ENCODE peak calls at places on chromosome 22, in ten cellular contexts. One of them, this sample, is unnamed.

GRCh38 chr22:48950151-48950915 is 877.3 kb downstream of the BRD1 start:
- DNase-seq in activated gamma-delta T cell treated with anti-CD3 and anti-CD28 coated beads, Interleukin-2, amount 50 U/mL, for 16 hours: no peak
- DNase-seq in chondrocyte: peak
- DNase-seq in WTC11: no peak
- DNase-seq in neural crest cell: no peak
- DNase-seq in fibroblast of mammary gland: no peak
- DNase-seq in GM06990: no peak
- DNase-seq in stimulated activated CD8-positive, alpha-beta memory T cell treated with anti-CD3 and anti-CD28 coated beads, Interleukin-15, amount 100 ng/mL, for 4 hours: no peak
- DNase-seq in foreskin melanocyte: no peak
- DNase-seq in stimulated activated CD4-positive, alpha-beta T cell treated with anti-CD3 and anti-CD28 coated beads, Interleukin-12 subunit alpha, Interleukin-12 subunit beta, amount 100 ng/mL, for 48 hours: no peak
- DNase-seq in this sample: no peak

GRCh38 chr22:38443675-38444521 is 11.1 kb downstream of the KCNJ4 start:
- DNase-seq in fibroblast of mammary gland: no peak
- DNase-seq in stimulated activated CD8-positive, alpha-beta memory T cell treated with anti-CD3 and anti-CD28 coated beads, Interleukin-15, amount 100 ng/mL, for 4 hours: no peak
- DNase-seq in WTC11: no peak
- DNase-seq in activated gamma-delta T cell treated with anti-CD3 and anti-CD28 coated beads, Interleukin-2, amount 50 U/mL, for 16 hours: no peak
- DNase-seq in stimulated activated CD4-positive, alpha-beta T cell treated with anti-CD3 and anti-CD28 coated beads, Interleukin-12 subunit alpha, Interleukin-12 subunit beta, amount 100 ng/mL, for 48 hours: no peak
- DNase-seq in GM06990: no peak
- DNase-seq in foreskin melanocyte: peak
- DNase-seq in chondrocyte: no peak
- DNase-seq in neural crest cell: no peak
- DNase-seq in this sample: no peak

GRCh38 chr22:30435674-30436126 is 10.1 kb downstream of the MTFP1 start:
- DNase-seq in foreskin melanocyte: no peak
- DNase-seq in fibroblast of mammary gland: no peak
- DNase-seq in WTC11: no peak
- DNase-seq in neural crest cell: no peak
- DNase-seq in activated gamma-delta T cell treated with anti-CD3 and anti-CD28 coated beads, Interleukin-2, amount 50 U/mL, for 16 hours: peak
- DNase-seq in chondrocyte: peak
- DNase-seq in GM06990: peak
- DNase-seq in stimulated activated CD8-positive, alpha-beta memory T cell treated with anti-CD3 and anti-CD28 coated beads, Interleukin-15, amount 100 ng/mL, for 4 hours: peak
- DNase-seq in stimulated activated CD4-positive, alpha-beta T cell treated with anti-CD3 and anti-CD28 coated beads, Interleukin-12 subunit alpha, Interleukin-12 subunit beta, amount 100 ng/mL, for 48 hours: peak
- DNase-seq in this sample: no peak

GRCh38 chr22:20571531-20572007 is 64.2 kb downstream of the MED15 start:
- DNase-seq in GM06990: no peak
- DNase-seq in chondrocyte: no peak
- DNase-seq in neural crest cell: peak
- DNase-seq in fibroblast of mammary gland: peak
- DNase-seq in foreskin melanocyte: no peak
- DNase-seq in WTC11: peak
- DNase-seq in activated gamma-delta T cell treated with anti-CD3 and anti-CD28 coated beads, Interleukin-2, amount 50 U/mL, for 16 hours: peak
- DNase-seq in stimulated activated CD8-positive, alpha-beta memory T cell treated with anti-CD3 and anti-CD28 coated beads, Interleukin-15, amount 100 ng/mL, for 4 hours: no peak
- DNase-seq in stimulated activated CD4-positive, alpha-beta T cell treated with anti-CD3 and anti-CD28 coated beads, Interleukin-12 subunit alpha, Interleukin-12 subunit beta, amount 100 ng/mL, for 48 hours: no peak
- DNase-seq in this sample: no peak

GRCh38 chr22:37627545-37627944 is 11.9 kb upstream of the SH3BP1 start:
- DNase-seq in neural crest cell: no peak
- DNase-seq in WTC11: no peak
- DNase-seq in activated gamma-delta T cell treated with anti-CD3 and anti-CD28 coated beads, Interleukin-2, amount 50 U/mL, for 16 hours: no peak
- DNase-seq in stimulated activated CD4-positive, alpha-beta T cell treated with anti-CD3 and anti-CD28 coated beads, Interleukin-12 subunit alpha, Interleukin-12 subunit beta, amount 100 ng/mL, for 48 hours: no peak
- DNase-seq in chondrocyte: no peak
- DNase-seq in stimulated activated CD8-positive, alpha-beta memory T cell treated with anti-CD3 and anti-CD28 coated beads, Interleukin-15, amount 100 ng/mL, for 4 hours: no peak
- DNase-seq in foreskin melanocyte: no peak
- DNase-seq in fibroblast of mammary gland: no peak
- DNase-seq in GM06990: no peak
- DNase-seq in this sample: no peak

GRCh38 chr22:37443977-37444376 is 16.7 kb upstream of the ELFN2 start:
- DNase-seq in neural crest cell: no peak
- DNase-seq in activated gamma-delta T cell treated with anti-CD3 and anti-CD28 coated beads, Interleukin-2, amount 50 U/mL, for 16 hours: no peak
- DNase-seq in stimulated activated CD4-positive, alpha-beta T cell treated with anti-CD3 and anti-CD28 coated beads, Interleukin-12 subunit alpha, Interleukin-12 subunit beta, amount 100 ng/mL, for 48 hours: no peak
- DNase-seq in WTC11: no peak
- DNase-seq in fibroblast of mammary gland: no peak
- DNase-seq in chondrocyte: no peak
- DNase-seq in GM06990: no peak
- DNase-seq in stimulated activated CD8-positive, alpha-beta memory T cell treated with anti-CD3 and anti-CD28 coated beads, Interleukin-15, amount 100 ng/mL, for 4 hours: no peak
- DNase-seq in foreskin melanocyte: no peak
- DNase-seq in this sample: no peak

GRCh38 chr22:36335621-36336020 is 52.1 kb downstream of the MYH9 start:
- DNase-seq in WTC11: no peak
- DNase-seq in stimulated activated CD8-positive, alpha-beta memory T cell treated with anti-CD3 and anti-CD28 coated beads, Interleukin-15, amount 100 ng/mL, for 4 hours: no peak
- DNase-seq in neural crest cell: no peak
- DNase-seq in foreskin melanocyte: no peak
- DNase-seq in activated gamma-delta T cell treated with anti-CD3 and anti-CD28 coated beads, Interleukin-2, amount 50 U/mL, for 16 hours: no peak
- DNase-seq in GM06990: no peak
- DNase-seq in fibroblast of mammary gland: no peak
- DNase-seq in chondrocyte: no peak
- DNase-seq in stimulated activated CD4-positive, alpha-beta T cell treated with anti-CD3 and anti-CD28 coated beads, Interleukin-12 subunit alpha, Interleukin-12 subunit beta, amount 100 ng/mL, for 48 hours: no peak
- DNase-seq in this sample: no peak

GRCh38 chr22:45927059-45927458 is 49.9 kb downstream of the WNT7B start:
- DNase-seq in stimulated activated CD8-positive, alpha-beta memory T cell treated with anti-CD3 and anti-CD28 coated beads, Interleukin-15, amount 100 ng/mL, for 4 hours: no peak
- DNase-seq in fibroblast of mammary gland: no peak
- DNase-seq in foreskin melanocyte: no peak
- DNase-seq in stimulated activated CD4-positive, alpha-beta T cell treated with anti-CD3 and anti-CD28 coated beads, Interleukin-12 subunit alpha, Interleukin-12 subunit beta, amount 100 ng/mL, for 48 hours: no peak
- DNase-seq in WTC11: no peak
- DNase-seq in GM06990: no peak
- DNase-seq in neural crest cell: no peak
- DNase-seq in activated gamma-delta T cell treated with anti-CD3 and anti-CD28 coated beads, Interleukin-2, amount 50 U/mL, for 16 hours: no peak
- DNase-seq in chondrocyte: no peak
- DNase-seq in this sample: no peak

GRCh38 chr22:31083377-31083768 is 2.3 kb downstream of the SMTN start:
- DNase-seq in neural crest cell: no peak
- DNase-seq in WTC11: no peak
- DNase-seq in chondrocyte: no peak
- DNase-seq in foreskin melanocyte: no peak
- DNase-seq in GM06990: no peak
- DNase-seq in fibroblast of mammary gland: no peak
- DNase-seq in stimulated activated CD8-positive, alpha-beta memory T cell treated with anti-CD3 and anti-CD28 coated beads, Interleukin-15, amount 100 ng/mL, for 4 hours: no peak
- DNase-seq in activated gamma-delta T cell treated with anti-CD3 and anti-CD28 coated beads, Interleukin-2, amount 50 U/mL, for 16 hours: no peak
- DNase-seq in stimulated activated CD4-positive, alpha-beta T cell treated with anti-CD3 and anti-CD28 coated beads, Interleukin-12 subunit alpha, Interleukin-12 subunit beta, amount 100 ng/mL, for 48 hours: no peak
- DNase-seq in this sample: no peak

GRCh38 chr22:46196268-46196667 is 45.9 kb downstream of the PPARA start:
- DNase-seq in stimulated activated CD8-positive, alpha-beta memory T cell treated with anti-CD3 and anti-CD28 coated beads, Interleukin-15, amount 100 ng/mL, for 4 hours: no peak
- DNase-seq in neural crest cell: no peak
- DNase-seq in chondrocyte: no peak
- DNase-seq in fibroblast of mammary gland: no peak
- DNase-seq in stimulated activated CD4-positive, alpha-beta T cell treated with anti-CD3 and anti-CD28 coated beads, Interleukin-12 subunit alpha, Interleukin-12 subunit beta, amount 100 ng/mL, for 48 hours: no peak
- DNase-seq in foreskin melanocyte: no peak
- DNase-seq in WTC11: no peak
- DNase-seq in activated gamma-delta T cell treated with anti-CD3 and anti-CD28 coated beads, Interleukin-2, amount 50 U/mL, for 16 hours: no peak
- DNase-seq in GM06990: no peak
- DNase-seq in this sample: no peak

GRCh38 chr22:35850831-35851230 is 133.2 kb downstream of the APOL5 start:
- DNase-seq in fibroblast of mammary gland: no peak
- DNase-seq in foreskin melanocyte: no peak
- DNase-seq in chondrocyte: no peak
- DNase-seq in activated gamma-delta T cell treated with anti-CD3 and anti-CD28 coated beads, Interleukin-2, amount 50 U/mL, for 16 hours: no peak
- DNase-seq in GM06990: no peak
- DNase-seq in stimulated activated CD4-positive, alpha-beta T cell treated with anti-CD3 and anti-CD28 coated beads, Interleukin-12 subunit alpha, Interleukin-12 subunit beta, amount 100 ng/mL, for 48 hours: no peak
- DNase-seq in stimulated activated CD8-positive, alpha-beta memory T cell treated with anti-CD3 and anti-CD28 coated beads, Interleukin-15, amount 100 ng/mL, for 4 hours: no peak
- DNase-seq in neural crest cell: no peak
- DNase-seq in WTC11: no peak
- DNase-seq in this sample: no peak

GRCh38 chr22:44369241-44369652 is 56.5 kb upstream of the SHISAL1 start:
- DNase-seq in stimulated activated CD8-positive, alpha-beta memory T cell treated with anti-CD3 and anti-CD28 coated beads, Interleukin-15, amount 100 ng/mL, for 4 hours: no peak
- DNase-seq in GM06990: no peak
- DNase-seq in foreskin melanocyte: no peak
- DNase-seq in fibroblast of mammary gland: no peak
- DNase-seq in WTC11: peak
- DNase-seq in neural crest cell: no peak
- DNase-seq in activated gamma-delta T cell treated with anti-CD3 and anti-CD28 coated beads, Interleukin-2, amount 50 U/mL, for 16 hours: no peak
- DNase-seq in chondrocyte: peak
- DNase-seq in stimulated activated CD4-positive, alpha-beta T cell treated with anti-CD3 and anti-CD28 coated beads, Interleukin-12 subunit alpha, Interleukin-12 subunit beta, amount 100 ng/mL, for 48 hours: no peak
- DNase-seq in this sample: no peak

GRCh38 chr22:23762866-23763578 is at the start of gene C22orf15:
- DNase-seq in stimulated activated CD4-positive, alpha-beta T cell treated with anti-CD3 and anti-CD28 coated beads, Interleukin-12 subunit alpha, Interleukin-12 subunit beta, amount 100 ng/mL, for 48 hours: no peak
- DNase-seq in fibroblast of mammary gland: no peak
- DNase-seq in stimulated activated CD8-positive, alpha-beta memory T cell treated with anti-CD3 and anti-CD28 coated beads, Interleukin-15, amount 100 ng/mL, for 4 hours: no peak
- DNase-seq in WTC11: peak
- DNase-seq in foreskin melanocyte: no peak
- DNase-seq in GM06990: no peak
- DNase-seq in chondrocyte: no peak
- DNase-seq in activated gamma-delta T cell treated with anti-CD3 and anti-CD28 coated beads, Interleukin-2, amount 50 U/mL, for 16 hours: no peak
- DNase-seq in neural crest cell: no peak
- DNase-seq in this sample: no peak

GRCh38 chr22:24996420-24996952 is 44.0 kb downstream of the KIAA1671 start:
- DNase-seq in stimulated activated CD4-positive, alpha-beta T cell treated with anti-CD3 and anti-CD28 coated beads, Interleukin-12 subunit alpha, Interleukin-12 subunit beta, amount 100 ng/mL, for 48 hours: no peak
- DNase-seq in activated gamma-delta T cell treated with anti-CD3 and anti-CD28 coated beads, Interleukin-2, amount 50 U/mL, for 16 hours: no peak
- DNase-seq in stimulated activated CD8-positive, alpha-beta memory T cell treated with anti-CD3 and anti-CD28 coated beads, Interleukin-15, amount 100 ng/mL, for 4 hours: no peak
- DNase-seq in chondrocyte: no peak
- DNase-seq in foreskin melanocyte: no peak
- DNase-seq in WTC11: peak
- DNase-seq in GM06990: no peak
- DNase-seq in fibroblast of mammary gland: peak
- DNase-seq in neural crest cell: peak
- DNase-seq in this sample: no peak

GRCh38 chr22:50170453-50171318 is at the start of gene PANX2:
- DNase-seq in neural crest cell: no peak
- DNase-seq in WTC11: peak
- DNase-seq in chondrocyte: no peak
- DNase-seq in GM06990: no peak
- DNase-seq in activated gamma-delta T cell treated with anti-CD3 and anti-CD28 coated beads, Interleukin-2, amount 50 U/mL, for 16 hours: no peak
- DNase-seq in fibroblast of mammary gland: no peak
- DNase-seq in stimulated activated CD8-positive, alpha-beta memory T cell treated with anti-CD3 and anti-CD28 coated beads, Interleukin-15, amount 100 ng/mL, for 4 hours: no peak
- DNase-seq in stimulated activated CD4-positive, alpha-beta T cell treated with anti-CD3 and anti-CD28 coated beads, Interleukin-12 subunit alpha, Interleukin-12 subunit beta, amount 100 ng/mL, for 48 hours: no peak
- DNase-seq in foreskin melanocyte: no peak
- DNase-seq in this sample: no peak

GRCh38 chr22:45233386-45233785 is 7.3 kb downstream of the KIAA0930 start:
- DNase-seq in activated gamma-delta T cell treated with anti-CD3 and anti-CD28 coated beads, Interleukin-2, amount 50 U/mL, for 16 hours: no peak
- DNase-seq in stimulated activated CD4-positive, alpha-beta T cell treated with anti-CD3 and anti-CD28 coated beads, Interleukin-12 subunit alpha, Interleukin-12 subunit beta, amount 100 ng/mL, for 48 hours: no peak
- DNase-seq in fibroblast of mammary gland: no peak
- DNase-seq in stimulated activated CD8-positive, alpha-beta memory T cell treated with anti-CD3 and anti-CD28 coated beads, Interleukin-15, amount 100 ng/mL, for 4 hours: no peak
- DNase-seq in foreskin melanocyte: no peak
- DNase-seq in chondrocyte: no peak
- DNase-seq in GM06990: no peak
- DNase-seq in neural crest cell: no peak
- DNase-seq in WTC11: no peak
- DNase-seq in this sample: no peak

GRCh38 chr22:44098966-44099530 is 74.9 kb downstream of the PARVB start:
- DNase-seq in fibroblast of mammary gland: no peak
- DNase-seq in activated gamma-delta T cell treated with anti-CD3 and anti-CD28 coated beads, Interleukin-2, amount 50 U/mL, for 16 hours: no peak
- DNase-seq in chondrocyte: peak
- DNase-seq in WTC11: no peak
- DNase-seq in foreskin melanocyte: no peak
- DNase-seq in neural crest cell: no peak
- DNase-seq in stimulated activated CD4-positive, alpha-beta T cell treated with anti-CD3 and anti-CD28 coated beads, Interleukin-12 subunit alpha, Interleukin-12 subunit beta, amount 100 ng/mL, for 48 hours: no peak
- DNase-seq in GM06990: no peak
- DNase-seq in stimulated activated CD8-positive, alpha-beta memory T cell treated with anti-CD3 and anti-CD28 coated beads, Interleukin-15, amount 100 ng/mL, for 4 hours: no peak
- DNase-seq in this sample: no peak

GRCh38 chr22:30386960-30387848 is at the start of gene RNF215:
- DNase-seq in foreskin melanocyte: peak
- DNase-seq in stimulated activated CD8-positive, alpha-beta memory T cell treated with anti-CD3 and anti-CD28 coated beads, Interleukin-15, amount 100 ng/mL, for 4 hours: peak
- DNase-seq in WTC11: peak
- DNase-seq in activated gamma-delta T cell treated with anti-CD3 and anti-CD28 coated beads, Interleukin-2, amount 50 U/mL, for 16 hours: peak
- DNase-seq in chondrocyte: no peak
- DNase-seq in fibroblast of mammary gland: peak
- DNase-seq in GM06990: peak
- DNase-seq in stimulated activated CD4-positive, alpha-beta T cell treated with anti-CD3 and anti-CD28 coated beads, Interleukin-12 subunit alpha, Interleukin-12 subunit beta, amount 100 ng/mL, for 48 hours: peak
- DNase-seq in neural crest cell: peak
- DNase-seq in this sample: peak

GRCh38 chr22:42844756-42845155 is 12.3 kb downstream of the ARFGAP3 start:
- DNase-seq in GM06990: no peak
- DNase-seq in WTC11: no peak
- DNase-seq in neural crest cell: no peak
- DNase-seq in activated gamma-delta T cell treated with anti-CD3 and anti-CD28 coated beads, Interleukin-2, amount 50 U/mL, for 16 hours: no peak
- DNase-seq in fibroblast of mammary gland: peak
- DNase-seq in stimulated activated CD4-positive, alpha-beta T cell treated with anti-CD3 and anti-CD28 coated beads, Interleukin-12 subunit alpha, Interleukin-12 subunit beta, amount 100 ng/mL, for 48 hours: no peak
- DNase-seq in stimulated activated CD8-positive, alpha-beta memory T cell treated with anti-CD3 and anti-CD28 coated beads, Interleukin-15, amount 100 ng/mL, for 4 hours: no peak
- DNase-seq in chondrocyte: no peak
- DNase-seq in foreskin melanocyte: peak
- DNase-seq in this sample: no peak

GRCh38 chr22:49084203-49084602 is 743.5 kb downstream of the BRD1 start:
- DNase-seq in stimulated activated CD8-positive, alpha-beta memory T cell treated with anti-CD3 and anti-CD28 coated beads, Interleukin-15, amount 100 ng/mL, for 4 hours: no peak
- DNase-seq in stimulated activated CD4-positive, alpha-beta T cell treated with anti-CD3 and anti-CD28 coated beads, Interleukin-12 subunit alpha, Interleukin-12 subunit beta, amount 100 ng/mL, for 48 hours: no peak
- DNase-seq in neural crest cell: no peak
- DNase-seq in foreskin melanocyte: no peak
- DNase-seq in GM06990: no peak
- DNase-seq in activated gamma-delta T cell treated with anti-CD3 and anti-CD28 coated beads, Interleukin-2, amount 50 U/mL, for 16 hours: no peak
- DNase-seq in chondrocyte: peak
- DNase-seq in fibroblast of mammary gland: no peak
- DNase-seq in WTC11: no peak
- DNase-seq in this sample: no peak

GRCh38 chr22:32916025-32916424 is 114.5 kb downstream of the TIMP3 start:
- DNase-seq in fibroblast of mammary gland: peak
- DNase-seq in chondrocyte: no peak
- DNase-seq in neural crest cell: no peak
- DNase-seq in GM06990: no peak
- DNase-seq in foreskin melanocyte: no peak
- DNase-seq in WTC11: no peak
- DNase-seq in stimulated activated CD8-positive, alpha-beta memory T cell treated with anti-CD3 and anti-CD28 coated beads, Interleukin-15, amount 100 ng/mL, for 4 hours: no peak
- DNase-seq in stimulated activated CD4-positive, alpha-beta T cell treated with anti-CD3 and anti-CD28 coated beads, Interleukin-12 subunit alpha, Interleukin-12 subunit beta, amount 100 ng/mL, for 48 hours: no peak
- DNase-seq in activated gamma-delta T cell treated with anti-CD3 and anti-CD28 coated beads, Interleukin-2, amount 50 U/mL, for 16 hours: no peak
- DNase-seq in this sample: no peak